ENCODE peak calls at places on chromosomes 12 and 14, in four cellular contexts. O is left lobe of liver, T is A172, D is GDM1. U is an unnamed sample.

GRCh38 chr12:2389079-2389790 is 336.4 kb downstream of the CACNA1C start:
- DNase-seq in O (no peak), T (no peak), D (no peak), U (peak; percentile 22)

GRCh38 chr12:13536219-13536910 is 339.8 kb downstream of the EMP1 start:
- DNase-seq in O (no peak), T (no peak), D (no peak), U (no peak)

GRCh38 chr14:96363751-96364336 is 518 bp downstream of the GSKIP start:
- DNase-seq in O (peak; percentile 63), T (peak; percentile 11), D (no peak), U (peak; percentile 76)

GRCh38 chr14:69625299-69626131 is 14.1 kb downstream of the SUSD6 start:
- DNase-seq in O (no peak), T (no peak), D (peak; percentile 90), U (peak; percentile 27)

GRCh38 chr12:119940881-119941280 is 48.2 kb upstream of the BICDL1 start:
- DNase-seq in O (no peak), T (peak; percentile 92), D (no peak), U (peak; percentile 83)

GRCh38 chr14:54650331-54651017 is 83.5 kb downstream of the SAMD4A start:
- DNase-seq in O (no peak), T (peak; percentile 27), D (peak; percentile 58), U (peak; percentile 80)

GRCh38 chr12:51941011-51941561 is 10.4 kb upstream of the ACVR1B start:
- DNase-seq in O (peak; percentile 44), T (no peak), D (no peak), U (peak; percentile 65)

GRCh38 chr12:52539024-52539820 is 13.7 kb downstream of the KRT71 start:
- DNase-seq in O (no peak), T (peak; percentile 63), D (no peak), U (peak; percentile 55)

GRCh38 chr12:112303004-112303403 is 79.2 kb downstream of the HECTD4 start:
- DNase-seq in O (no peak), T (peak; percentile 88), D (no peak), U (peak; percentile 38)

GRCh38 chr12:46942579-46942978 is 116.8 kb upstream of the SLC38A4 start:
- DNase-seq in O (no peak), T (peak; percentile 97), D (no peak), U (no peak)

GRCh38 chr12:53048033-53048779 is 1.7 kb upstream of the TNS2 start:
- DNase-seq in O (peak; percentile 92), T (peak; percentile 46), D (no peak), U (peak; percentile 72)

GRCh38 chr12:6444704-6445688 is at the start of gene CD27:
- DNase-seq in O (no peak), T (no peak), D (no peak), U (no peak)

GRCh38 chr12:103758310-103759089 is 82.5 kb downstream of the NT5DC3 start:
- DNase-seq in O (no peak), T (no peak), D (no peak), U (no peak)

GRCh38 chr12:68641138-68641537 is 30.4 kb downstream of the RAP1B start:
- DNase-seq in O (no peak), T (no peak), D (no peak), U (no peak)

GRCh38 chr12:4421590-4422031 is 24.0 kb downstream of the FGF6 start:
- DNase-seq in O (no peak), T (peak; percentile 18), D (no peak), U (peak; percentile 9)

GRCh38 chr14:57493467-57494181 is at the start of gene CCDC198:
- DNase-seq in O (peak; percentile 67), T (no peak), D (no peak), U (peak; percentile 11)

GRCh38 chr12:57523706-57524614 is 1.3 kb downstream of the MBD6 start:
- DNase-seq in O (no peak), T (no peak), D (no peak), U (no peak)

GRCh38 chr14:24310666-24311604 is at the start of gene LTB4R:
- DNase-seq in O (peak; percentile 91), T (no peak), D (peak; percentile 65), U (peak; percentile 90)

GRCh38 chr14:92651793-92652382 is 96.5 kb downstream of the LGMN start:
- DNase-seq in O (no peak), T (no peak), D (peak; percentile 63), U (no peak)

GRCh38 chr12:60106207-60106606 is 510.4 kb downstream of the SLC16A7 start:
- DNase-seq in O (no peak), T (no peak), D (no peak), U (peak; percentile 49)

GRCh38 chr12:6361834-6362233 is 13.5 kb downstream of the SCNN1A start:
- DNase-seq in O (peak; percentile 86), T (peak; percentile 90), D (no peak), U (no peak)

GRCh38 chr12:66627270-66627987 is 51.4 kb downstream of the GRIP1 start:
- DNase-seq in O (no peak), T (no peak), D (no peak), U (no peak)

GRCh38 chr12:51240971-51241370 is 2.3 kb downstream of the DAZAP2 start:
- DNase-seq in O (no peak), T (peak; percentile 20), D (no peak), U (no peak)

GRCh38 chr12:124352839-124353238 is 57.9 kb downstream of the RFLNA start:
- DNase-seq in O (peak; percentile 69), T (no peak), D (no peak), U (peak; percentile 58)